ENCODE peak calls at places on chromosomes 7 and 10, in seven cellular contexts. One of them, this sample, is unnamed.

GRCh38 chr7:64515330-64515729 is 47.5 kb downstream of the ZNF680 start:
- DNase-seq in epithelial cell of proximal tubule: no peak
- DNase-seq in aorta: no peak
- DNase-seq in neural progenitor cell: no peak
- DNase-seq in foreskin melanocyte: no peak
- DNase-seq in pancreas: no peak
- DNase-seq in Panc1: no peak
- DNase-seq in this sample: no peak

GRCh38 chr10:71258046-71258445 is 45.7 kb downstream of the UNC5B start:
- DNase-seq in Panc1: no peak
- DNase-seq in pancreas: no peak
- DNase-seq in foreskin melanocyte: no peak
- DNase-seq in neural progenitor cell: no peak
- DNase-seq in aorta: no peak
- DNase-seq in epithelial cell of proximal tubule: no peak
- DNase-seq in this sample: no peak

GRCh38 chr7:1897076-1897860 is 227.2 kb downstream of the ELFN1 start:
- DNase-seq in neural progenitor cell: no peak
- DNase-seq in pancreas: peak; percentile 14
- DNase-seq in epithelial cell of proximal tubule: no peak
- DNase-seq in foreskin melanocyte: no peak
- DNase-seq in aorta: no peak
- DNase-seq in Panc1: no peak
- DNase-seq in this sample: no peak

GRCh38 chr7:112571852-112572607 is 91.2 kb downstream of the LSMEM1 start:
- DNase-seq in pancreas: no peak
- DNase-seq in Panc1: no peak
- DNase-seq in neural progenitor cell: peak; percentile 25
- DNase-seq in foreskin melanocyte: no peak
- DNase-seq in epithelial cell of proximal tubule: no peak
- DNase-seq in aorta: no peak
- DNase-seq in this sample: peak; percentile 45

GRCh38 chr7:152664636-152665035 is 11.3 kb downstream of the XRCC2 start:
- DNase-seq in epithelial cell of proximal tubule: no peak
- DNase-seq in neural progenitor cell: no peak
- DNase-seq in foreskin melanocyte: no peak
- DNase-seq in aorta: no peak
- DNase-seq in Panc1: no peak
- DNase-seq in pancreas: no peak
- DNase-seq in this sample: no peak

GRCh38 chr7:17369686-17370426 is 71.4 kb downstream of the AHR start:
- DNase-seq in epithelial cell of proximal tubule: no peak
- DNase-seq in foreskin melanocyte: no peak
- DNase-seq in aorta: no peak
- DNase-seq in pancreas: no peak
- DNase-seq in neural progenitor cell: no peak
- DNase-seq in Panc1: no peak
- DNase-seq in this sample: no peak

GRCh38 chr10:14658331-14659122 is 116.2 kb downstream of the FAM107B start:
- DNase-seq in epithelial cell of proximal tubule: peak; percentile 99
- DNase-seq in foreskin melanocyte: peak; percentile 99
- DNase-seq in Panc1: peak; percentile 2
- DNase-seq in neural progenitor cell: no peak
- DNase-seq in pancreas: no peak
- DNase-seq in aorta: no peak
- DNase-seq in this sample: peak; percentile 75

GRCh38 chr7:93014410-93014809 is 103.4 kb downstream of the SAMD9 start:
- DNase-seq in foreskin melanocyte: no peak
- DNase-seq in pancreas: no peak
- DNase-seq in aorta: no peak
- DNase-seq in epithelial cell of proximal tubule: no peak
- DNase-seq in Panc1: no peak
- DNase-seq in neural progenitor cell: no peak
- DNase-seq in this sample: no peak

GRCh38 chr10:16440396-16441105 is 3.7 kb downstream of the PTER start:
- DNase-seq in foreskin melanocyte: no peak
- DNase-seq in epithelial cell of proximal tubule: no peak
- DNase-seq in neural progenitor cell: no peak
- DNase-seq in Panc1: no peak
- DNase-seq in aorta: no peak
- DNase-seq in pancreas: peak; percentile 56
- DNase-seq in this sample: no peak

GRCh38 chr7:146892151-146892550 is 775.5 kb downstream of the CNTNAP2 start:
- DNase-seq in aorta: no peak
- DNase-seq in epithelial cell of proximal tubule: no peak
- DNase-seq in foreskin melanocyte: no peak
- DNase-seq in pancreas: no peak
- DNase-seq in neural progenitor cell: no peak
- DNase-seq in Panc1: no peak
- DNase-seq in this sample: no peak

GRCh38 chr7:134527979-134528371 is 608 bp downstream of the AKR1B10 start:
- DNase-seq in epithelial cell of proximal tubule: no peak
- DNase-seq in neural progenitor cell: peak; percentile 54
- DNase-seq in foreskin melanocyte: no peak
- DNase-seq in pancreas: no peak
- DNase-seq in Panc1: no peak
- DNase-seq in aorta: peak; percentile 54
- DNase-seq in this sample: no peak

GRCh38 chr10:16183989-16184643 is 252.7 kb upstream of the PTER start:
- DNase-seq in neural progenitor cell: no peak
- DNase-seq in pancreas: no peak
- DNase-seq in epithelial cell of proximal tubule: peak; percentile 92
- DNase-seq in aorta: no peak
- DNase-seq in foreskin melanocyte: no peak
- DNase-seq in Panc1: no peak
- DNase-seq in this sample: no peak

GRCh38 chr7:80520199-80520598 is 8.3 kb upstream of the GNAT3 start:
- DNase-seq in aorta: no peak
- DNase-seq in epithelial cell of proximal tubule: no peak
- DNase-seq in pancreas: no peak
- DNase-seq in neural progenitor cell: no peak
- DNase-seq in foreskin melanocyte: no peak
- DNase-seq in Panc1: no peak
- DNase-seq in this sample: no peak

GRCh38 chr10:29056729-29057128 is 232.1 kb upstream of the LYZL1 start:
- DNase-seq in Panc1: no peak
- DNase-seq in foreskin melanocyte: no peak
- DNase-seq in pancreas: no peak
- DNase-seq in aorta: no peak
- DNase-seq in epithelial cell of proximal tubule: no peak
- DNase-seq in neural progenitor cell: no peak
- DNase-seq in this sample: no peak

GRCh38 chr7:3730271-3730670 is 429.2 kb downstream of the SDK1 start:
- DNase-seq in aorta: no peak
- DNase-seq in Panc1: no peak
- DNase-seq in foreskin melanocyte: no peak
- DNase-seq in neural progenitor cell: no peak
- DNase-seq in pancreas: no peak
- DNase-seq in epithelial cell of proximal tubule: no peak
- DNase-seq in this sample: no peak

GRCh38 chr10:30990971-30991646 is 40.6 kb downstream of the ZNF438 start:
- DNase-seq in aorta: no peak
- DNase-seq in epithelial cell of proximal tubule: no peak
- DNase-seq in foreskin melanocyte: no peak
- DNase-seq in pancreas: no peak
- DNase-seq in neural progenitor cell: no peak
- DNase-seq in Panc1: no peak
- DNase-seq in this sample: no peak

GRCh38 chr7:44460325-44460724 is 30.1 kb downstream of the NUDCD3 start:
- DNase-seq in foreskin melanocyte: peak; percentile 56
- DNase-seq in aorta: no peak
- DNase-seq in epithelial cell of proximal tubule: no peak
- DNase-seq in neural progenitor cell: no peak
- DNase-seq in Panc1: no peak
- DNase-seq in pancreas: no peak
- DNase-seq in this sample: peak; percentile 23

GRCh38 chr7:18798018-18798906 is 302.7 kb downstream of the HDAC9 start:
- DNase-seq in neural progenitor cell: no peak
- DNase-seq in Panc1: no peak
- DNase-seq in epithelial cell of proximal tubule: no peak
- DNase-seq in foreskin melanocyte: no peak
- DNase-seq in pancreas: no peak
- DNase-seq in aorta: no peak
- DNase-seq in this sample: no peak

GRCh38 chr10:128373071-128373749 is 247.0 kb upstream of the MKI67 start:
- DNase-seq in aorta: no peak
- DNase-seq in pancreas: no peak
- DNase-seq in epithelial cell of proximal tubule: no peak
- DNase-seq in Panc1: no peak
- DNase-seq in neural progenitor cell: no peak
- DNase-seq in foreskin melanocyte: no peak
- DNase-seq in this sample: no peak

GRCh38 chr7:115851291-115851690 is 179.3 kb downstream of the TFEC start:
- DNase-seq in epithelial cell of proximal tubule: no peak
- DNase-seq in aorta: no peak
- DNase-seq in Panc1: peak; percentile 8
- DNase-seq in foreskin melanocyte: peak; percentile 16
- DNase-seq in neural progenitor cell: peak; percentile 62
- DNase-seq in pancreas: no peak
- DNase-seq in this sample: peak; percentile 78

GRCh38 chr10:21530168-21530567 is 3.9 kb upstream of the MLLT10 start:
- DNase-seq in Panc1: no peak
- DNase-seq in pancreas: no peak
- DNase-seq in epithelial cell of proximal tubule: no peak
- DNase-seq in neural progenitor cell: no peak
- DNase-seq in aorta: no peak
- DNase-seq in foreskin melanocyte: no peak
- DNase-seq in this sample: no peak

GRCh38 chr7:128883622-128884549 is 21.2 kb downstream of the ATP6V1F start:
- DNase-seq in pancreas: peak; percentile 82
- DNase-seq in neural progenitor cell: peak; percentile 91
- DNase-seq in epithelial cell of proximal tubule: no peak
- DNase-seq in aorta: peak; percentile 87
- DNase-seq in foreskin melanocyte: peak; percentile 39
- DNase-seq in Panc1: peak; percentile 52
- DNase-seq in this sample: peak; percentile 86

GRCh38 chr7:136061433-136061832 is 84.3 kb upstream of the MTPN start:
- DNase-seq in epithelial cell of proximal tubule: no peak
- DNase-seq in neural progenitor cell: no peak
- DNase-seq in aorta: no peak
- DNase-seq in Panc1: no peak
- DNase-seq in foreskin melanocyte: no peak
- DNase-seq in pancreas: no peak
- DNase-seq in this sample: no peak

GRCh38 chr10:788796-789748 is 99.6 kb upstream of the DIP2C start:
- DNase-seq in epithelial cell of proximal tubule: no peak
- DNase-seq in Panc1: peak; percentile 20
- DNase-seq in neural progenitor cell: peak; percentile 72
- DNase-seq in foreskin melanocyte: peak; percentile 60
- DNase-seq in aorta: peak; percentile 73
- DNase-seq in pancreas: no peak
- DNase-seq in this sample: peak; percentile 49

GRCh38 chr7:85328599-85328998 is 141.7 kb upstream of the SEMA3D start:
- DNase-seq in epithelial cell of proximal tubule: no peak
- DNase-seq in pancreas: no peak
- DNase-seq in Panc1: no peak
- DNase-seq in neural progenitor cell: no peak
- DNase-seq in foreskin melanocyte: no peak
- DNase-seq in aorta: no peak
- DNase-seq in this sample: no peak

GRCh38 chr7:100825760-100826545 is 1.4 kb downstream of the EPHB4 start:
- DNase-seq in pancreas: no peak
- DNase-seq in foreskin melanocyte: no peak
- DNase-seq in neural progenitor cell: peak; percentile 69
- DNase-seq in aorta: no peak
- DNase-seq in epithelial cell of proximal tubule: no peak
- DNase-seq in Panc1: no peak
- DNase-seq in this sample: peak; percentile 40

GRCh38 chr10:77578583-77579227 is 58.9 kb downstream of the KCNMA1 start:
- DNase-seq in epithelial cell of proximal tubule: no peak
- DNase-seq in Panc1: no peak
- DNase-seq in pancreas: no peak
- DNase-seq in neural progenitor cell: no peak
- DNase-seq in aorta: peak; percentile 59
- DNase-seq in foreskin melanocyte: no peak
- DNase-seq in this sample: no peak